ENCODE peak calls at places on chromosomes 5 and 9, in eight cellular contexts. H, O, N, A, K, Z, F and X are unnamed samples.

GRCh38 chr9:126488310-126488709 is 125.4 kb upstream of the LMX1B start:
- DNase-seq in H (no peak), O (no peak), N (no peak), A (no peak), K (no peak), Z (no peak), F (no peak), X (no peak)

GRCh38 chr5:119439140-119439625 is 13.1 kb upstream of the HSD17B4 start:
- DNase-seq in H (no peak), O (no peak), N (no peak), A (no peak), K (peak; percentile 64), Z (no peak), F (peak; percentile 71), X (no peak)

GRCh38 chr9:34139477-34140146 is 13.1 kb upstream of the DCAF12 start:
- DNase-seq in H (peak; percentile 41), O (no peak), N (peak; percentile 70), A (peak; percentile 91), K (peak; percentile 76), Z (peak; percentile 45), F (no peak), X (peak; percentile 41)

GRCh38 chr9:74821636-74822035 is 66.1 kb downstream of the TRPM6 start:
- DNase-seq in H (no peak), O (no peak), N (no peak), A (no peak), K (no peak), Z (no peak), F (no peak), X (no peak)

GRCh38 chr5:62650197-62650596 is 71.6 kb downstream of the LRRC70 start:
- DNase-seq in H (no peak), O (no peak), N (no peak), A (peak; percentile 4), K (no peak), Z (no peak), F (no peak), X (peak; percentile 20)

GRCh38 chr9:106961623-106962022 is 98.7 kb downstream of the ZNF462 start:
- DNase-seq in H (no peak), O (no peak), N (no peak), A (peak; percentile 47), K (no peak), Z (no peak), F (no peak), X (no peak)

GRCh38 chr5:176775409-176775808 is 35.0 kb upstream of the UNC5A start:
- DNase-seq in H (no peak), O (no peak), N (no peak), A (no peak), K (no peak), Z (no peak), F (no peak), X (no peak)

GRCh38 chr5:33487256-33487655 is 46.5 kb downstream of the TARS1 start:
- DNase-seq in H (no peak), O (no peak), N (no peak), A (no peak), K (no peak), Z (no peak), F (no peak), X (no peak)

GRCh38 chr9:74362423-74362822 is 134.7 kb upstream of the RORB start:
- DNase-seq in H (no peak), O (no peak), N (no peak), A (no peak), K (no peak), Z (no peak), F (no peak), X (no peak)

GRCh38 chr9:137136261-137136925 is 2.6 kb upstream of the GRIN1 start:
- DNase-seq in H (no peak), O (no peak), N (no peak), A (no peak), K (no peak), Z (no peak), F (peak; percentile 67), X (no peak)

GRCh38 chr5:173582198-173583092 is 34.0 kb downstream of the BOD1 start:
- DNase-seq in H (no peak), O (no peak), N (no peak), A (peak; percentile 36), K (no peak), Z (peak; percentile 53), F (no peak), X (no peak)

GRCh38 chr9:77433675-77434445 is 214.3 kb downstream of the GNA14 start:
- DNase-seq in H (peak; percentile 33), O (peak; percentile 35), N (peak; percentile 85), A (peak; percentile 74), K (peak; percentile 61), Z (peak; percentile 90), F (peak; percentile 75), X (peak; percentile 39)

GRCh38 chr5:119347574-119347973 is 8.2 kb upstream of the TNFAIP8 start:
- DNase-seq in H (no peak), O (no peak), N (no peak), A (no peak), K (no peak), Z (peak; percentile 28), F (no peak), X (no peak)

GRCh38 chr9:77462066-77462465 is 186.1 kb downstream of the GNA14 start:
- DNase-seq in H (no peak), O (no peak), N (no peak), A (no peak), K (no peak), Z (no peak), F (no peak), X (no peak)

GRCh38 chr9:128696923-128697707 is 5.2 kb upstream of the PKN3 start:
- DNase-seq in H (no peak), O (no peak), N (no peak), A (no peak), K (no peak), Z (no peak), F (no peak), X (no peak)

GRCh38 chr9:14219865-14220655 is 93.9 kb downstream of the NFIB start:
- DNase-seq in H (no peak), O (no peak), N (no peak), A (no peak), K (no peak), Z (no peak), F (no peak), X (no peak)

GRCh38 chr5:398475-399295 is 44.3 kb upstream of the EXOC3 start:
- DNase-seq in H (no peak), O (no peak), N (peak; percentile 22), A (no peak), K (peak; percentile 24), Z (no peak), F (peak; percentile 42), X (no peak)

GRCh38 chr5:64505769-64506566 is at the start of gene RGS7BP:
- DNase-seq in H (no peak), O (no peak), N (peak; percentile 38), A (peak; percentile 7), K (peak; percentile 29), Z (peak; percentile 43), F (peak; percentile 46), X (peak; percentile 8)

GRCh38 chr9:91825422-91825821 is 124.6 kb downstream of the ROR2 start:
- DNase-seq in H (no peak), O (no peak), N (no peak), A (peak; percentile 13), K (no peak), Z (no peak), F (no peak), X (peak; percentile 70)

GRCh38 chr5:22319798-22320197 is 533.3 kb downstream of the CDH12 start:
- DNase-seq in H (no peak), O (no peak), N (no peak), A (no peak), K (no peak), Z (no peak), F (no peak), X (no peak)

GRCh38 chr5:42620579-42621216 is 135.9 kb upstream of the CCDC152 start:
- DNase-seq in H (no peak), O (no peak), N (no peak), A (no peak), K (no peak), Z (no peak), F (no peak), X (peak; percentile 62)

GRCh38 chr5:139686919-139687421 is 38.8 kb downstream of the CXXC5 start:
- DNase-seq in H (no peak), O (no peak), N (peak; percentile 53), A (no peak), K (no peak), Z (no peak), F (no peak), X (no peak)

GRCh38 chr5:17189381-17190036 is 27.9 kb upstream of the BASP1 start:
- DNase-seq in H (peak; percentile 85), O (peak; percentile 19), N (peak; percentile 58), A (peak; percentile 86), K (peak; percentile 87), Z (peak; percentile 93), F (peak; percentile 90), X (peak; percentile 60)

GRCh38 chr5:30808996-30809395 is 384.5 kb upstream of the CDH6 start:
- DNase-seq in H (no peak), O (no peak), N (no peak), A (peak; percentile 46), K (no peak), Z (peak; percentile 32), F (no peak), X (no peak)

GRCh38 chr5:158028349-158028748 is 169.4 kb upstream of the CLINT1 start:
- DNase-seq in H (no peak), O (no peak), N (no peak), A (no peak), K (no peak), Z (no peak), F (no peak), X (no peak)

GRCh38 chr9:6433405-6433804 is 20.4 kb downstream of the UHRF2 start:
- DNase-seq in H (no peak), O (no peak), N (no peak), A (peak; percentile 76), K (no peak), Z (no peak), F (no peak), X (peak; percentile 73)

GRCh38 chr5:170302729-170303501 is 5.3 kb upstream of the LCP2 start:
- DNase-seq in H (no peak), O (peak; percentile 85), N (no peak), A (no peak), K (no peak), Z (no peak), F (peak; percentile 65), X (no peak)

GRCh38 chr5:142063878-142064331 is 44.7 kb upstream of the NDFIP1 start:
- DNase-seq in H (no peak), O (peak; percentile 40), N (peak; percentile 82), A (peak; percentile 61), K (peak; percentile 39), Z (peak; percentile 89), F (peak; percentile 47), X (no peak)
- H3K27ac ChIP-seq in H (no peak overlapping the region), O (no peak overlapping the region), N (peak overlapping the region; percentile 62), A (peak overlapping the region; percentile 26), K (peak overlapping the region; percentile 2), Z (no peak overlapping the region), F (no peak overlapping the region), X (no peak overlapping the region)

GRCh38 chr9:82466616-82467251 is 478.2 kb downstream of the SPATA31D1 start:
- DNase-seq in H (no peak), O (no peak), N (no peak), A (peak; percentile 4), K (no peak), Z (peak; percentile 24), F (no peak), X (no peak)
- H3K4me1 ChIP-seq in H (no peaks in the 10 kb centered on the region), O (no peaks in the 10 kb centered on the region), N (no peaks in the 10 kb centered on the region), A (no peaks in the 10 kb centered on the region), K (no peaks in the 10 kb centered on the region), Z (no peaks in the 10 kb centered on the region), F (no peaks in the 10 kb centered on the region), X (no peaks in the 10 kb centered on the region)

GRCh38 chr5:154521756-154522155 is 43.7 kb upstream of the HAND1 start:
- DNase-seq in H (no peak), O (no peak), N (no peak), A (no peak), K (no peak), Z (no peak), F (no peak), X (no peak)
- H3K27me3 ChIP-seq in H (no peaks in the 10 kb centered on the region), O (no peaks in the 10 kb centered on the region), N (no peaks in the 10 kb centered on the region), A (peaks cover 59% of the 10 kb centered on the region), K (peaks cover 55% of the 10 kb centered on the region), Z (no peaks in the 10 kb centered on the region), F (no peaks in the 10 kb centered on the region), X (peaks cover 6% of the 10 kb centered on the region)

GRCh38 chr5:53109041-53109435 is 519 bp downstream of the MOCS2 start:
- DNase-seq in H (no peak), O (no peak), N (no peak), A (no peak), K (no peak), Z (peak; percentile 36), F (no peak), X (no peak)
- H3K27ac ChIP-seq in H (peak overlapping the region; percentile 45), O (peak overlapping the region; percentile 68), N (no peak overlapping the region), A (no peak overlapping the region), K (peak overlapping the region; percentile 86), Z (peak overlapping the region; percentile 53), F (peak overlapping the region; percentile 87), X (no peak overlapping the region)